ENCODE peak calls at places on chromosomes 13 and 19, in seven cellular contexts. O is RPMI7951; R is activated CD4-positive, CD25-positive, alpha-beta regulatory T cell; D is A549; V is WERI-Rb-1; E is effector memory CD8-positive, alpha-beta T cell; B is iPS-NIHi11. L is an unnamed sample.
A peak's percentile ranks its signal among the peaks of the same experiment; 100 is the strongest.

GRCh38 chr19:47729799-47730520 is 15.4 kb upstream of the NOP53 start:
- DNase-seq in R (no peak), V (no peak), O (no peak), B (peak; percentile 92), E (no peak), D (peak; percentile 87), L (no peak)

GRCh38 chr19:42092350-42092749 is 16.4 kb downstream of the ZNF574 start:
- DNase-seq in V (peak; percentile 55), B (peak; percentile 53), D (peak; percentile 81), R (no peak), E (peak; percentile 41), O (no peak), L (peak; percentile 10)

GRCh38 chr19:19591133-19591825 is 27.2 kb downstream of the PBX4 start:
- DNase-seq in V (no peak), O (peak; percentile 98), E (peak; percentile 62), B (peak; percentile 55), D (peak; percentile 54), R (peak; percentile 13), L (no peak)

GRCh38 chr19:13051581-13052165 is 51.0 kb downstream of the LYL1 start:
- DNase-seq in V (peak; percentile 75), B (peak; percentile 90), R (no peak), D (no peak), E (no peak), O (no peak), L (no peak)

GRCh38 chr19:43465468-43466120 is at the start of gene LYPD3:
- DNase-seq in D (no peak), B (peak; percentile 61), E (no peak), R (no peak), V (no peak), O (no peak), L (no peak)

GRCh38 chr13:73287871-73288270 is 229.1 kb downstream of the KLF5 start:
- DNase-seq in V (no peak), D (no peak), O (no peak), B (no peak), R (no peak), E (no peak), L (no peak)

GRCh38 chr19:16714702-16715294 is 4.8 kb upstream of the NWD1 start:
- DNase-seq in O (peak; percentile 26), E (peak; percentile 40), V (peak; percentile 61), B (peak; percentile 79), R (no peak), D (no peak), L (peak; percentile 6)

GRCh38 chr19:18648971-18649310 is 12.1 kb downstream of the KLHL26 start:
- DNase-seq in B (no peak), O (no peak), V (no peak), E (no peak), D (no peak), R (no peak), L (no peak)

GRCh38 chr13:60000081-60000480 is 163.6 kb downstream of the DIAPH3 start:
- DNase-seq in B (no peak), E (no peak), D (no peak), R (no peak), V (no peak), O (no peak), L (no peak)

GRCh38 chr19:54518844-54519243 is 16.2 kb downstream of the LAIR2 start:
- DNase-seq in E (no peak), D (no peak), V (no peak), B (no peak), O (peak; percentile 63), R (no peak), L (no peak)

GRCh38 chr19:44890366-44891015 is 563 bp upstream of the TOMM40 start:
- DNase-seq in D (peak; percentile 100), V (peak; percentile 100), E (peak; percentile 99), B (peak; percentile 93), R (peak; percentile 99), O (peak; percentile 100), L (peak; percentile 99)

GRCh38 chr19:39408392-39409206 is 2.0 kb downstream of the ZFP36 start:
- DNase-seq in B (no peak), R (no peak), E (peak; percentile 60), D (no peak), O (peak; percentile 27), V (no peak), L (peak; percentile 52)

GRCh38 chr13:57629821-57630235 is 1.7 kb upstream of the PCDH17 start:
- DNase-seq in R (no peak), V (peak; percentile 84), E (no peak), O (peak; percentile 51), B (peak; percentile 94), D (no peak), L (no peak)

GRCh38 chr13:91058919-91059318 is 288.6 kb upstream of the MIR17HG start:
- DNase-seq in O (no peak), D (no peak), E (no peak), V (no peak), B (no peak), R (no peak), L (no peak)

GRCh38 chr13:94323746-94324408 is 155.6 kb downstream of the DCT start:
- DNase-seq in O (no peak), B (no peak), E (peak; percentile 56), D (no peak), R (no peak), V (no peak), L (no peak)

GRCh38 chr13:44912617-44913016 is 76.7 kb downstream of the NUFIP1 start:
- DNase-seq in D (no peak), B (no peak), E (no peak), O (no peak), V (no peak), R (no peak), L (no peak)

GRCh38 chr19:56955637-56956216 is 115.2 kb upstream of the PEG3 start:
- DNase-seq in R (no peak), V (no peak), D (no peak), E (no peak), O (no peak), B (no peak), L (no peak)

GRCh38 chr13:110307697-110308376 is 753 bp downstream of the COL4A2 start:
- DNase-seq in B (no peak), D (no peak), E (no peak), R (no peak), V (peak; percentile 62), O (no peak), L (no peak)

GRCh38 chr19:4516939-4517300 is 1.4 kb downstream of the PLIN4 start:
- DNase-seq in R (no peak), O (no peak), E (no peak), D (no peak), B (no peak), V (no peak), L (no peak)

GRCh38 chr13:34174671-34175145 is 356.8 kb downstream of the RFC3 start:
- DNase-seq in O (no peak), E (no peak), R (no peak), V (no peak), B (no peak), D (no peak), L (no peak)

GRCh38 chr13:29677627-29678026 is 82.1 kb upstream of the SLC7A1 start:
- DNase-seq in O (no peak), V (no peak), B (no peak), E (no peak), R (no peak), D (no peak), L (no peak)

GRCh38 chr13:49938274-49938673 is 2.1 kb upstream of the SPRYD7 start:
- DNase-seq in R (no peak), V (no peak), B (no peak), E (no peak), O (no peak), D (no peak), L (no peak)

GRCh38 chr13:113489549-113490495 is 689 bp downstream of the DCUN1D2 start:
- DNase-seq in E (peak; percentile 31), R (peak; percentile 31), B (no peak), O (peak; percentile 37), V (peak; percentile 58), D (peak; percentile 12), L (no peak)

GRCh38 chr19:49106648-49107135 is 7.5 kb upstream of the LIN7B start:
- DNase-seq in D (peak; percentile 69), O (peak; percentile 53), B (peak; percentile 72), R (peak; percentile 38), E (peak; percentile 62), V (peak; percentile 76), L (peak; percentile 50)

GRCh38 chr13:98697833-98698232 is 54.6 kb downstream of the SLC15A1 start:
- DNase-seq in D (no peak), V (no peak), B (no peak), R (no peak), E (no peak), O (no peak), L (no peak)

L was measured in effector CD8-positive, alpha-beta T cell.